ENCODE peak calls at places on chromosomes 11 and 22, in seven cellular contexts. D is A549, B is endothelial cell of umbilical vein, I is WTC11, U is HCT116, S is H1, K is K562. L is an unnamed sample.

GRCh38 chr22:21606775-21607174 is 23.0 kb downstream of the YDJC start:
- DNase-seq in U (no peak), B (no peak), I (no peak), K (peak; percentile 59), D (no peak), S (no peak), L (no peak)

GRCh38 chr11:114466742-114467141 is 27.5 kb downstream of the REXO2 start:
- DNase-seq in D (no peak), K (no peak), S (no peak), U (no peak), B (no peak), I (no peak), L (no peak)

GRCh38 chr11:28657378-28658030 is 549.3 kb downstream of the METTL15 start:
- DNase-seq in D (no peak), S (no peak), K (no peak), B (peak; percentile 54), I (no peak), U (no peak), L (no peak)

GRCh38 chr11:14148653-14149273 is 186.2 kb downstream of the SPON1 start:
- DNase-seq in S (no peak), K (peak; percentile 10), B (peak; percentile 36), D (peak; percentile 46), I (no peak), U (peak; percentile 29), L (peak; percentile 22)

GRCh38 chr22:17548756-17549035 is 14.6 kb upstream of the SLC25A18 start:
- DNase-seq in D (no peak), B (no peak), U (no peak), K (no peak), I (no peak), S (no peak), L (no peak)

GRCh38 chr11:28697920-28698827 is 590.0 kb downstream of the METTL15 start:
- DNase-seq in D (peak; percentile 71), U (peak; percentile 46), B (peak; percentile 60), I (peak; percentile 83), K (peak; percentile 69), S (peak; percentile 60), L (peak; percentile 53)

GRCh38 chr11:118923721-118924587 is 1.8 kb downstream of the BCL9L start:
- DNase-seq in U (no peak), D (no peak), B (no peak), K (no peak), I (no peak), S (no peak), L (no peak)

GRCh38 chr22:22110548-22111266 is 128.1 kb upstream of the TOP3B start:
- DNase-seq in I (peak; percentile 63), U (peak; percentile 46), D (peak; percentile 57), S (no peak), B (peak; percentile 23), K (peak; percentile 93), L (peak; percentile 73)

GRCh38 chr11:63553759-63554158 is 9.4 kb downstream of the PLAAT2 start:
- DNase-seq in B (no peak), K (no peak), I (no peak), U (no peak), D (no peak), S (no peak), L (peak; percentile 70)

GRCh38 chr11:96073536-96073935 is 149.6 kb upstream of the MTMR2 start:
- DNase-seq in S (no peak), D (no peak), K (no peak), I (no peak), B (no peak), U (no peak), L (no peak)

GRCh38 chr11:78377625-78378418 is 39.8 kb downstream of the GAB2 start:
- DNase-seq in K (peak; percentile 56), I (no peak), D (no peak), B (no peak), U (no peak), S (no peak), L (no peak)

GRCh38 chr11:789951-790350 is at the start of gene CEND1:
- DNase-seq in D (peak; percentile 57), S (no peak), K (peak; percentile 83), B (no peak), I (peak; percentile 62), U (no peak), L (no peak)

GRCh38 chr11:15911377-15912044 is 444.8 kb downstream of the SOX6 start:
- DNase-seq in D (peak; percentile 19), K (no peak), B (peak; percentile 21), S (no peak), I (no peak), U (no peak), L (no peak)

GRCh38 chr22:28896611-28897010 is 13.2 kb downstream of the ZNRF3 start:
- DNase-seq in S (no peak), B (no peak), I (no peak), K (no peak), D (no peak), U (no peak), L (peak; percentile 75)

GRCh38 chr11:102830328-102830727 is 13.1 kb downstream of the MMP3 start:
- DNase-seq in K (no peak), U (no peak), I (no peak), B (no peak), D (no peak), S (no peak), L (no peak)

GRCh38 chr11:118689503-118689851 is 10.0 kb upstream of the TREH start:
- DNase-seq in D (no peak), U (no peak), B (peak; percentile 10), S (peak; percentile 23), K (no peak), I (no peak), L (no peak)

GRCh38 chr22:31240011-31240410 is 27.9 kb downstream of the LIMK2 start:
- DNase-seq in I (no peak), S (no peak), K (no peak), D (no peak), B (no peak), U (no peak), L (no peak)

DNA sequence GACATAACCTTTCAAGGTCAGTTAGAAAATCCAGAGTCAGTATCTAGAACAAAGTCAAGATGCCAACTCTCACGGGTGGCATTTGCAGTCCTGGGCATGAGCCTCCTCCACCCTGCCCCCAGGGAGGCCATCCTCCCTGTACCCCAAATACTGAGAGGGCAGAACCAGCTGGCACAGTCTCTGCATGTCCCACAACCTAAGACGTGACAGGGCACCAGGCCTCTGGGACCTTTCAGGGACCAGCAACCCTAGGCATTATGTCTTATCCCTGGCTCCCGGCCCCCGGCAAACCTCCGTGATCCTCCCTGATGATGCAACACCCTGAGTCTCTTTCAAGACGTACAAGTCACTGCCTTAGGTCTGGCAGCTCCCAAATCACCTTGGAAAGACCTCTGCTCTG is 2.0 kb downstream of the MB start:
- DNase-seq in U (no peak), S (no peak), K (no peak), B (no peak), D (no peak), I (no peak), L (no peak)
- TF ChIP-seq MAX in U (no peak), S (no peak), K (no peak), B (no peak), D (no peak), I (no peak), L (no peak)

DNA sequence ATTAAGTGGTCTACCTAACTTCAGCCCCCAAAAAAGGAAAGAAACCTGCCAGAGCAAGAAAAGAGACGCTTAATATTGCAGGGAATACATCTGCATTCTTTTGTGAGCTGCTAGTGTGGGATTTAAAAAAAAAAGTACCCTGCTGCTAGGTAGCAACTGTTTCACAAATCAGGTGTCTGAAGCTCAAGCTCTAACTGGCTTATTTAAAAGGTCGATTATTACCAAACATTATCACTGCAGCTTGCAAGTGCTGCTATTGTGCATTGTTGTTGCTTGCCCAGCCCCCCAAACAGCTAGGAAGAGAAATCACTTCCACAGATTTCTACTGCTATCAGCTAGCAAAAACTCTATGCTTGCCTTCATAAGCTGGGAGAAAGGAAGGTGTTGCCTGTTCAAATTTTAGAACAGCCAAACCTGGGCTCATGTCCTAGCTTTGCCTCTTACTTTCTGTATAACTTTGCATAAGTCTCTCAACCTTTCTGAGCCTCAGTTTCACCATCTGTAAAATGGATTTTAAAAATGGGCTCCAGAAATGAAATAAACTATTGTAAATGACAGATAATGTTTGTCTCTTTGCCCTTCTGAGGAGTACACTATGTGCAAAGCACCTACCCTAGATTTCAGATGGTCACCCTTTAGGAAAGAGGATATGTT is 68.9 kb downstream of the FAM168A start:
- DNase-seq in K (no peak), U (no peak), B (peak; percentile 5), D (no peak), I (no peak), S (no peak), L (no peak)
- TF ChIP-seq MAX in K (no peak), U (no peak), B (no peak), D (no peak), I (no peak), S (no peak), L (no peak)

GRCh38 chr11:125621995-125622394 is 3.0 kb upstream of the CHEK1 start:
- DNase-seq in D (peak; percentile 7), B (peak; percentile 37), S (no peak), U (no peak), I (no peak), K (no peak), L (peak; percentile 41)
- TF ChIP-seq MAX in D (no peak), B (no peak), S (no peak), U (no peak), I (no peak), K (no peak), L (no peak)

GRCh38 chr11:88801484-88802123 is 264.2 kb downstream of the GRM5 start:
- DNase-seq in S (no peak), D (no peak), U (no peak), I (no peak), K (no peak), B (no peak), L (no peak)

DNA sequence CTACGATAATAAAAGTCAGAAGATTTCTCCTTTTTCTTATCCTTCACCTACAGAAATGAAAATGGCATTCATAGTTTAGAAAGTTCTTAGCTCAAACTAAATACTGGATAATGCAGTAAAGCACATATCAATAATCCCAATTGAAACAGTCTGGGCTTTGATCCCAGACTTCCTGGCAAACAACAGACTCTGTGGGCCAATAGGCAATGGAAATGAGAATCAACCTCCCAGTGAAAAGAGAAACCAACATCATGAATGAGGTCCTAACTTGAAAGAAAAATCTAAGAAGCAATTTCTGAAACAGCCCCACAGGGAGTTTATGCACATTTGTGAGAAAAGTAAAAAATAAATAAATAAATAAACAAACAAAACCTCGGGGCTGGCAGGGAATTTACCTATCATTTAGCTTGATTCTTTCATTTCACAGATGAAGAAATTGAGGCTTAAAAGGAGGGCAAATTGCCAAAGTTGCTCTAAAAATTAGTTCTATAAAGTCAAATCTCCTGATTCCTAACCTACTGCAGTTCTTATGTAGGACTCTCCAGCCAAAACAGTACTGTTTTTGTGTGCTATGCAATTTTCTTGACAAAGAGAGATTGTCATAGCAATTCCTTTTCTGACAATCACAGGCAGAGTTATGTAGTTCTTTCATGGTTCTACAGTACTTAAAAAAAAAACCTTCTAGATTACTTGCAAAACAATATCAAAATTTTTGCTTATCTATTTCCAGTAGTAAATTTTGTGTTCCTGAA is 265.9 kb downstream of the GRM5 start:
- DNase-seq in D (no peak), I (no peak), K (no peak), B (no peak), U (no peak), S (no peak), L (no peak)
- TF ChIP-seq MAX in D (no peak), I (no peak), K (no peak), B (no peak), U (no peak), S (no peak), L (no peak)

DNA sequence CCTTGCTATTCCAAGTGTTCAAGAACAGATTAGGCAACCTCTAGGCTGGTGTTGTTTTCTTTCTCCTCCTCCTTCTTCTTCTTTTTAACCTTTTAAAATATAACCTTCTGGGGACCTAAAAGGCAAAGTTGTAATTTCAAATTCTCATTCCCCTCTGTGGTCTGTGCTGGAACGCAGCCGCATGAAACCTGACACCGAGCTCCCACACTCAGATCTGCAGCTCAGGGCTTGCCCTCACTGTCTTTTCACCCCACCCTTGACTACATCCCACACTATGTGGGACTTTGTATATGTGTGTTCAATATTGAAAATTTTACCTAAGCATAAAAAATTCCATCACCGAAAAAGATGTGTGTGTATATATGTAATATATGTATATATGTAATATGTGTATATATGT is 62.0 kb upstream of the ARHGAP42 start:
- DNase-seq in B (no peak), D (no peak), U (no peak), I (no peak), K (no peak), S (no peak), L (no peak)
- TF ChIP-seq MAX in B (no peak), D (no peak), U (no peak), I (no peak), K (no peak), S (no peak), L (no peak)

L was measured in NB4.